ENCODE peak calls at places on chromosome 13, in ten cellular contexts. K, Z, D, O, Y, L, X, P, R and S are unnamed samples.

GRCh38 chr13:26052136-26052736 is 420 bp upstream of the SHISA2 start:
- DNase-seq in K (no peak), Z (peak; percentile 45), D (no peak), O (no peak), Y (no peak), L (no peak), X (no peak), P (no peak), R (no peak), S (no peak)

GRCh38 chr13:28650284-28650683 is 8.6 kb upstream of the POMP start:
- DNase-seq in K (no peak), Z (no peak), D (no peak), O (no peak), Y (no peak), L (no peak), X (no peak), P (no peak), R (no peak), S (no peak)

GRCh38 chr13:53023246-53023645 is 5.4 kb upstream of the OLFM4 start:
- DNase-seq in K (no peak), Z (no peak), D (no peak), O (no peak), Y (no peak), L (no peak), X (no peak), P (no peak), R (no peak), S (no peak)

GRCh38 chr13:88000239-88000638 is 329.1 kb downstream of the SLITRK5 start:
- DNase-seq in K (no peak), Z (no peak), D (no peak), O (no peak), Y (no peak), L (no peak), X (no peak), P (no peak), R (no peak), S (no peak)

GRCh38 chr13:113061271-113061625 is 44.3 kb upstream of the F7 start:
- DNase-seq in K (no peak), Z (no peak), D (no peak), O (no peak), Y (no peak), L (no peak), X (no peak), P (no peak), R (no peak), S (no peak)

GRCh38 chr13:88051746-88052482 is 380.7 kb downstream of the SLITRK5 start:
- DNase-seq in K (no peak), Z (peak; percentile 8), D (no peak), O (no peak), Y (no peak), L (no peak), X (no peak), P (no peak), R (no peak), S (no peak)

GRCh38 chr13:106493569-106493968 is 41.9 kb downstream of the EFNB2 start:
- DNase-seq in K (no peak), Z (no peak), D (no peak), O (no peak), Y (no peak), L (no peak), X (peak; percentile 67), P (no peak), R (no peak), S (no peak)

GRCh38 chr13:50357586-50358118 is 342.4 kb downstream of the KCNRG start:
- DNase-seq in K (peak; percentile 7), Z (no peak), D (no peak), O (peak; percentile 56), Y (peak; percentile 21), L (no peak), X (no peak), P (no peak), R (no peak), S (no peak)

GRCh38 chr13:32594339-32594738 is 8.1 kb downstream of the PDS5B start:
- DNase-seq in K (no peak), Z (no peak), D (no peak), O (no peak), Y (no peak), L (no peak), X (no peak), P (no peak), R (no peak), S (no peak)

GRCh38 chr13:76822691-76823267 is 63.4 kb downstream of the KCTD12 start:
- DNase-seq in K (no peak), Z (no peak), D (no peak), O (no peak), Y (no peak), L (no peak), X (peak; percentile 54), P (no peak), R (no peak), S (no peak)
- TF ChIP-seq CTCF in K (peak; percentile 7), Z (no peak), D (peak; percentile 24), O (no peak), Y (no peak), L (no peak), X (peak; percentile 26), P (no peak), R (peak; percentile 31), S (peak; percentile 6)

GRCh38 chr13:99605417-99606321 is 104.4 kb downstream of the TM9SF2 start:
- DNase-seq in K (no peak), Z (peak; percentile 70), D (peak; percentile 77), O (peak; percentile 28), Y (peak; percentile 27), L (peak; percentile 46), X (peak; percentile 64), P (peak; percentile 60), R (no peak), S (peak; percentile 77)

GRCh38 chr13:99596180-99596579 is 94.9 kb downstream of the TM9SF2 start:
- DNase-seq in K (no peak), Z (no peak), D (no peak), O (no peak), Y (no peak), L (no peak), X (no peak), P (no peak), R (no peak), S (no peak)

GRCh38 chr13:99601535-99601934 is 100.3 kb downstream of the TM9SF2 start:
- DNase-seq in K (no peak), Z (no peak), D (no peak), O (no peak), Y (no peak), L (no peak), X (peak; percentile 35), P (no peak), R (no peak), S (no peak)

GRCh38 chr13:99604636-99605035 is 103.4 kb downstream of the TM9SF2 start:
- DNase-seq in K (no peak), Z (no peak), D (no peak), O (no peak), Y (no peak), L (no peak), X (no peak), P (no peak), R (no peak), S (no peak)

DNA sequence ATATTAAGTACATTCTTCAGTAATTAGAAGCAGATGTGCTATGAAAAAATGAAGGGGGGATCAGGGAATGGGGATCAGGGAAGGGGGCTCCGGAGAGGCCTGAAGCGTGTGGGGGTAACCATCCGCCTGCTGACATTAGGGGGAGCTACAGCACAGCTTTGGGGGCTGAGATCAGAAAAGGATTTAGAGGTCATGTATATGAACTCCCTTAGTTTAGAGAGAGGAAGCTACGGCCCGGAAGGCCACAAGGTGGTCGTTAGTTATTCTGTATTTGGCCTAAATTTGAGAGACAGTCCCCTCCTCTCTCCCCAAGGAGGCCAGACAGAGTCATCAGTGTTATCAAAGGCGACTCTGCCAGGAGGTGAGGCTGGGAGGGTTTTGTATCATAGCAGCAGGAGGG is 99.0 kb downstream of the TM9SF2 start:
- DNase-seq in K (no peak), Z (peak; percentile 66), D (no peak), O (no peak), Y (no peak), L (peak; percentile 19), X (no peak), P (peak; percentile 77), R (no peak), S (no peak)
- TF ChIP-seq CTCF in K (no peak), Z (peak; percentile 76), D (no peak), O (no peak), Y (no peak), L (no peak), X (peak; percentile 8), P (peak; percentile 45), R (no peak), S (no peak)

DNA sequence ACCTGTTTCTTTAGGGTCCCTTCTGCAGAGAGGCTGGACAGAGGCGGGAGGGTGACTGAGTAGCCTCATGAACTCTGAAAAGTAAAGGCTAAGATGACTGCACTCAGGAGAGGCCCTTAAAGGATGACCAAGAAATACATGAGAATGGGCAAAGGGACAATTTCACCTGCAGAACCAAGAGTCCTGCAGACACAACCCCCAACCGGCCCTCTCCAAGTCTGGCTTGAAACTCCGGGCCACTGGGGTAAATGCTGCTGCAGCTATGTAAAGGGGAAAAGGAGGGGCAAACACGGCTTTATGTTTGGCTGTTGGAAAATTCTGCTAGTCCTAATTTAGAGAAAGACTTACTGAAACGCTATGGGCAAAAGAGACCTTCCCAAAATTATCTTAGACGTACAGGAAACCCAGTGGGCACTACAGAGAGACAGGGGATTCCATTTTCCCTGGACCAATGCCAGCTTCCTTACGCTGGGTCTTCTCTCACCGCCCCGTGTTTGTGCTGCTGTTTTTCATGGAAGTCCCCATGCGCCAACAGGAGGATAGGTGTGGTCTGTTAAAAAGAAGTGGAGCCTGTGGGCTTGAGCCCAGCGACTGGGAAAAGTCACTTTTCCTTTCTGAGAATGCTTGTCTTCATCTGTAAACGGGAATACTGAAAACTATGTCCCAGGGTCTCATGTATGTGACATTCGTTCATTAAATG is 10.6 kb downstream of the COL4A2 start:
- DNase-seq in K (no peak), Z (no peak), D (no peak), O (no peak), Y (no peak), L (no peak), X (no peak), P (no peak), R (peak; percentile 55), S (no peak)
- TF ChIP-seq CTCF in K (no peak), Z (no peak), D (no peak), O (no peak), Y (no peak), L (no peak), X (no peak), P (no peak), R (no peak), S (no peak)

GRCh38 chr13:91278888-91279287 is 68.6 kb upstream of the MIR17HG start:
- DNase-seq in K (no peak), Z (no peak), D (no peak), O (no peak), Y (no peak), L (no peak), X (no peak), P (no peak), R (no peak), S (no peak)

GRCh38 chr13:91284335-91284734 is 63.2 kb upstream of the MIR17HG start:
- DNase-seq in K (no peak), Z (no peak), D (no peak), O (no peak), Y (no peak), L (no peak), X (no peak), P (no peak), R (no peak), S (no peak)

GRCh38 chr13:91278291-91278690 is 69.2 kb upstream of the MIR17HG start:
- DNase-seq in K (no peak), Z (no peak), D (no peak), O (no peak), Y (no peak), L (no peak), X (no peak), P (no peak), R (no peak), S (no peak)

GRCh38 chr13:91277013-91277676 is 70.3 kb upstream of the MIR17HG start:
- DNase-seq in K (no peak), Z (no peak), D (no peak), O (no peak), Y (no peak), L (no peak), X (no peak), P (no peak), R (no peak), S (no peak)

GRCh38 chr13:91280806-91281205 is 66.7 kb upstream of the MIR17HG start:
- DNase-seq in K (no peak), Z (no peak), D (no peak), O (no peak), Y (no peak), L (no peak), X (no peak), P (no peak), R (no peak), S (no peak)
- TF ChIP-seq CTCF in K (no peak), Z (no peak), D (no peak), O (no peak), Y (no peak), L (no peak), X (no peak), P (no peak), R (no peak), S (no peak)